ENCODE peak calls at places on chromosomes 12 and 14, in five cellular contexts. N, K, F, M and C are unnamed samples.

GRCh38 chr14:99481745-99482099 is 513 bp downstream of the CCNK start:
- DNase-seq in N (no peak), K (peak), F (no peak), M (no peak), C (peak)

GRCh38 chr14:37655418-37655817 is 60.0 kb downstream of the TTC6 start:
- DNase-seq in N (no peak), K (no peak), F (no peak), M (no peak), C (peak)

GRCh38 chr14:29486132-29486531 is 441.5 kb downstream of the PRKD1 start:
- DNase-seq in N (peak), K (no peak), F (no peak), M (no peak), C (no peak)

GRCh38 chr12:12651752-12652151 is 40.1 kb downstream of the CREBL2 start:
- DNase-seq in N (no peak), K (no peak), F (no peak), M (no peak), C (no peak)

GRCh38 chr12:110744697-110745264 is 2.1 kb upstream of the PPP1CC start:
- DNase-seq in N (no peak), K (no peak), F (no peak), M (no peak), C (no peak)

GRCh38 chr14:55794655-55795583 is 214.9 kb downstream of the KTN1 start:
- DNase-seq in N (no peak), K (no peak), F (no peak), M (no peak), C (peak)

GRCh38 chr12:67382206-67382871 is 113.2 kb downstream of the CAND1 start:
- DNase-seq in N (peak), K (no peak), F (no peak), M (no peak), C (no peak)

GRCh38 chr12:31931796-31932715 is 27.2 kb upstream of the RESF1 start:
- DNase-seq in N (no peak), K (no peak), F (peak), M (no peak), C (no peak)

GRCh38 chr12:15151141-15152091 is 69.8 kb downstream of the RERG start:
- DNase-seq in N (no peak), K (peak), F (no peak), M (no peak), C (peak)

GRCh38 chr12:54016478-54016964 is 7.7 kb downstream of the HOXC8 start:
- DNase-seq in N (peak), K (no peak), F (no peak), M (no peak), C (peak)

GRCh38 chr14:89255852-89256251 is 161.2 kb downstream of the FOXN3 start:
- DNase-seq in N (no peak), K (no peak), F (no peak), M (no peak), C (no peak)

GRCh38 chr12:106978035-106978800 is 8.7 kb downstream of the MTERF2 start:
- DNase-seq in N (no peak), K (no peak), F (no peak), M (no peak), C (peak)

GRCh38 chr14:24958271-24958670 is 91.7 kb downstream of the STXBP6 start:
- DNase-seq in N (no peak), K (no peak), F (no peak), M (no peak), C (no peak)

GRCh38 chr12:130761537-130762318 is 45.6 kb upstream of the RIMBP2 start:
- DNase-seq in N (peak), K (peak), F (peak), M (no peak), C (peak)

GRCh38 chr14:55051426-55052258 is at the start of gene MAPK1IP1L:
- DNase-seq in N (peak), K (peak), F (peak), M (peak), C (peak)

GRCh38 chr12:47870175-47870781 is 34.5 kb downstream of the VDR start:
- DNase-seq in N (peak), K (peak), F (no peak), M (no peak), C (peak)

GRCh38 chr14:26394114-26394855 is 203.5 kb downstream of the NOVA1 start:
- DNase-seq in N (peak), K (no peak), F (no peak), M (no peak), C (peak)

GRCh38 chr12:66043035-66043434 is 87.5 kb downstream of the LLPH start:
- DNase-seq in N (no peak), K (no peak), F (no peak), M (no peak), C (no peak)

GRCh38 chr14:97149775-97150174 is 352.6 kb downstream of the VRK1 start:
- DNase-seq in N (no peak), K (no peak), F (no peak), M (no peak), C (no peak)

GRCh38 chr14:33611405-33612183 is 339.3 kb downstream of the EGLN3 start:
- DNase-seq in N (no peak), K (no peak), F (no peak), M (no peak), C (peak)

GRCh38 chr14:23076785-23077408 is 18.0 kb downstream of the ACIN1 start:
- DNase-seq in N (no peak), K (no peak), F (no peak), M (no peak), C (peak)
- TF ChIP-seq CTCF in N (peak), K (peak), F (peak), M (peak), C (peak)

GRCh38 chr14:95515080-95515489 is 1.4 kb downstream of the SYNE3 start:
- DNase-seq in N (peak), K (no peak), F (no peak), M (no peak), C (peak)
- H3K4me3 ChIP-seq in N (peak), K (peak), F (peak), M (peak), C (peak)

GRCh38 chr12:91890742-91891141 is 254.9 kb downstream of the BTG1 start:
- DNase-seq in N (no peak), K (no peak), F (no peak), M (no peak), C (peak)
- TF ChIP-seq CTCF in N (no peak), K (no peak), F (no peak), M (no peak), C (no peak)

DNA sequence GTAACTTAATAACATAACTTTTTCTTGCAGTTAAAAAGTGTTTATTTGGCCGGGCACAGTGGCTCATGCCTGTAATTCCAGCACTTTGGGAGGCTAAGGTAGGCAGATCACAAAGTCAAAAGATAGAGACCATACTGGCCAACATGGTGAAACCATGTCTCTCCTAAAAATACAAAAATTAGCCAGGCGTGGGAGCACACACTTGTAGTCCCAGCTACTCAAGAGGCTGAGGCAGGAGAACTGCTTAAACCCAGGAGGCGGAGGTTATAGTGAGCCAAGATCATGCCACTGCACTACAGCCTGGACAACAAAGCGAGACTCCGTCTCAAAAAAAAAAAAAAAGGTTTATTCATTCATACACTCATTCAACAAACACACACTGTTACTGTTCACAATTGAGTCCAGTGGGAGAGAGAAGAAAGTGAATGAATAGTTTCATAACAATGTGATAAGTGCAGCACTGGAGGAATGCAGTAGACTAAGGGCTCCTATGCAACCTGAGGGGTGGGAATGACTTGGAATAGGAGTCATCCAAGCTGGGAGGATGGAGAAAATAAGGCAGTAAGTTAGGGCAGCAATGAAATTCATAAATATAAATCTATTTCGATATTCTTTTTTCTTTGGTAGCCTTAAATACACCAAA is 19.8 kb downstream of the DAD1 start:
- DNase-seq in N (no peak), K (no peak), F (no peak), M (no peak), C (no peak)
- H3K4me3 ChIP-seq in N (no peak), K (peak), F (peak), M (no peak), C (no peak)

DNA sequence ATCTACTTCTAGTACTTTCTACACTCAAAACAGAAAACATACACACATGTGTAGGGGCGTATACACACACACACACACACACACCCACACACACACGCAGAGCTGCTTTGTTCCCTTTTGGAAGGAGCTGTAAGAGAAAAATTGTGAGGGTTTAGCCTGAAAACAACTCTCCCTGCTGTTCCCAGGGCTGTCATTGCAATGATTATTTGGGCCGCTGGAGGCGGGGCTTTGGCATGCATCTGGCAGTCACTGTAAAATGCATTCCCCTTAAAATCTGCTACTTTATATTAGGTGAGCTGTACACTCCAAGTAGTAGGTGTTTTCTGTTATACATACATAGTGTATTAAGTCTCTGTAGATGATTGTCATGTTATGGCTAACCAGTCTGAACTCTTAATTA is 29.1 kb upstream of the SLC38A2 start:
- DNase-seq in N (peak), K (no peak), F (no peak), M (no peak), C (peak)
- TF ChIP-seq CTCF in N (peak), K (no peak), F (no peak), M (peak), C (peak)

GRCh38 chr12:91173139-91173538 is 9.5 kb downstream of the DCN start:
- DNase-seq in N (no peak), K (no peak), F (no peak), M (no peak), C (no peak)
- H3K4me3 ChIP-seq in N (no peak), K (no peak), F (no peak), M (no peak), C (peak)

DNA sequence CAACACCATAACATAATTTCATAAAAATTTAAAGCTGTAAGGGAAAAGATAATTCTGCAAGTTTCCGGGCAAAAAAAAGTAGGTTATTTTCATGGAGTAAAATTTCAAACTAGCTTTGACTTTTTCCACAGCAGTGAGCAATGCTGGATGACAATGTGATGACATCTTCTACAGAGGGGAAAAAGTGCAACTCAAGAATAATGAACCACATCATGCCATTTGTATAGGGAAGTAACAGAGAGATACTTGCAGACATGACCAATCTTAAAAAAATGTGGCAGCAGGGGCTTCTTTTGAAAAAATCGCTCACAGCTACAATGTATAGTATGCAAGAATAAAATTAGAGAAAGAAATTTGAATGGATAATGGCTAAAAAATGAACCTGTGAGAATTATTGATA is 115.4 kb downstream of the DHRS2 start:
- DNase-seq in N (no peak), K (no peak), F (no peak), M (no peak), C (no peak)
- TF ChIP-seq CTCF in N (no peak), K (no peak), F (no peak), M (no peak), C (no peak)

GRCh38 chr14:68801631-68802030 is 8.8 kb upstream of the ZFP36L1 start:
- DNase-seq in N (no peak), K (no peak), F (no peak), M (no peak), C (no peak)
- H3K4me3 ChIP-seq in N (no peak), K (no peak), F (no peak), M (no peak), C (no peak)

GRCh38 chr14:76514599-76514998 is 138.7 kb downstream of the ESRRB start:
- DNase-seq in N (no peak), K (peak), F (no peak), M (peak), C (peak)
- TF ChIP-seq CTCF in N (no peak), K (peak), F (no peak), M (peak), C (peak)